ENCODE peak calls at places on chromosomes 3 and 15, in four cellular contexts. M is upper lobe of right lung, D is tibial artery, U is B cell. R is an unnamed sample.

GRCh38 chr3:154886437-154886836 is 193.7 kb upstream of the MME start:
- DNase-seq in M (no peak), D (no peak), U (no peak), R (no peak)

GRCh38 chr3:184227481-184227935 is 1.9 kb upstream of the VWA5B2 start:
- DNase-seq in M (no peak), D (no peak), U (peak), R (no peak)

GRCh38 chr15:62241135-62241770 is 76.2 kb upstream of the C2CD4B start:
- DNase-seq in M (no peak), D (no peak), U (no peak), R (no peak)

GRCh38 chr3:95923496-95924210 is 890.7 kb upstream of the EPHA6 start:
- DNase-seq in M (no peak), D (peak), U (no peak), R (no peak)

GRCh38 chr3:167882057-167882667 is 146.6 kb downstream of the SERPINI1 start:
- DNase-seq in M (no peak), D (no peak), U (peak), R (no peak)

GRCh38 chr3:124935264-124935663 is 713 bp upstream of the MUC13 start:
- DNase-seq in M (no peak), D (no peak), U (no peak), R (no peak)

GRCh38 chr3:133834621-133835417 is 29.2 kb downstream of the SRPRB start:
- DNase-seq in M (peak), D (no peak), U (no peak), R (no peak)

GRCh38 chr15:42581272-42581730 is 5.9 kb downstream of the STARD9 start:
- DNase-seq in M (peak), D (peak), U (peak), R (peak)

GRCh38 chr3:81744366-81744765 is 17.1 kb downstream of the GBE1 start:
- DNase-seq in M (no peak), D (no peak), U (no peak), R (no peak)

GRCh38 chr3:56357266-56357665 is 111.0 kb downstream of the ERC2 start:
- DNase-seq in M (no peak), D (no peak), U (no peak), R (no peak)

GRCh38 chr15:69065981-69066645 is 51.6 kb downstream of the NOX5 start:
- DNase-seq in M (no peak), D (no peak), U (no peak), R (no peak)

GRCh38 chr15:69723404-69724097 is 270.9 kb downstream of the RPLP1 start:
- DNase-seq in M (no peak), D (no peak), U (no peak), R (no peak)

GRCh38 chr3:165507576-165507975 is 311.4 kb upstream of the SLITRK3 start:
- DNase-seq in M (no peak), D (no peak), U (no peak), R (no peak)

GRCh38 chr15:99963976-99964375 is 230.7 kb upstream of the LYSMD4 start:
- DNase-seq in M (no peak), D (no peak), U (peak), R (no peak)

GRCh38 chr15:99963096-99963825 is 230.0 kb upstream of the LYSMD4 start:
- DNase-seq in M (peak), D (no peak), U (peak), R (peak)

GRCh38 chr15:99958426-99959097 is 225.3 kb upstream of the LYSMD4 start:
- DNase-seq in M (no peak), D (no peak), U (no peak), R (no peak)

GRCh38 chr15:99962006-99962561 is 228.8 kb upstream of the LYSMD4 start:
- DNase-seq in M (peak), D (no peak), U (peak), R (peak)

DNA sequence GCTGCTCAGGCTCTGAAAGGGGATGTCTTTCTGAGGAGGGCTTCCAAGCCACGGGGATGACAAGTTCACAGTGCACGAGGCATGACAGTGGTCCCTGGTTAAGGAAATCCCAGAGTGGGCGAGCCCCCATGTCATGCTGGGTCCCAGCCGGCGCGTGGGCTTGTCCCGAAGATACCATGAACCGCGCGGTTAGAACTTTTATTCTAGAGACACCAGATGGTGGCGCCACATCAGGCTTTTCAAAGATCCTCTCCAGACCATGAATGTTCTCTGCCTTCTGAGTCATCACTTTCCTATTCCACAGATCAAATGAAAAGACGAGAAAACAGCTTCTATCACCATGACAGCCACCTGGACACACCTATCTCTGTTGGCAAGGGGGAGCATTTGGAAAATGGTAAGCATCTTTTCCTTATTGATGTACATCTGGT is 227.8 kb upstream of the LYSMD4 start:
- DNase-seq in M (no peak), D (no peak), U (peak), R (peak)
- TF ChIP-seq CTCF in M (peak), D (peak), U (no peak), R (peak)

DNA sequence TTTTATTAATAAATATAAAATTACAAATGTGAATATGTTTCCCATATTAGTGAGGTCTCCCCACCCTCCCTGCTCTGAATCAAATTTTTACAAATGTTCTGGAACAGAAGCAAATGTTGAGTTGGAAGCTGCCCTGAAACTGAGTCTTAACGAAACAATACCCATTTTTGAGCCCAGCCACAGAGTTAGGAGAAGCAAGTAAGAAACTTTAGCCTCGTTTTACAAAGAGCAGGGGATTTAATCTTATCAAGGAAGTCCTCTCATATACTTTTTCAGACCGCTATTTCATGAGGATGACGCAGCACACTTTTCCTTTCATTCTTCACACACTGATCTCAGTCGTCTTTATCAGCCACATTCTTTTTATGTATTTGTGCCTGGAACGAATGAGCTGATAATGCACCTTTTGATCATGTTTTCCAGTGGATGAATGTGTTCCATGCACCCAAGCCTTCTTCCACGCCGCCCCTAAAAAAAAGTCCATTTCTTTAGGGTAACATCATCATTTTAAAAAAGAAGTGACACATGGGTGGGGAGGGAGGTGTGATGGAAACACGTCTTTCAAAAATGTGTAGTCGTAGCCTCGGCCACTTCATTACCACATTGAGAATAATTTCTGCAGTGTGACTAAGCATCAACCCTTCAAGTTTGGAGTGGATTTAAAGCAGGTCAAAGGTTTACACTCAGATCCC is 48.1 kb downstream of the SETMAR start:
- DNase-seq in M (no peak), D (no peak), U (peak), R (no peak)
- TF ChIP-seq CTCF in M (no peak), D (no peak), U (peak), R (peak)

GRCh38 chr3:13528217-13528801 is 20.6 kb upstream of the FBLN2 start:
- DNase-seq in M (no peak), D (no peak), U (no peak), R (peak)
- TF ChIP-seq CTCF in M (no peak), D (no peak), U (no peak), R (peak)

GRCh38 chr15:86183765-86184491 is 104.3 kb downstream of the AGBL1 start:
- DNase-seq in M (no peak), D (no peak), U (no peak), R (no peak)
- TF ChIP-seq CTCF in M (no peak), D (no peak), U (no peak), R (no peak)

GRCh38 chr3:47421741-47422649 is 41.2 kb downstream of the PTPN23 start:
- DNase-seq in M (peak), D (no peak), U (peak), R (peak)
- TF ChIP-seq CTCF in M (peak), D (no peak), U (no peak), R (peak)

GRCh38 chr3:11847607-11848006 is 922 bp upstream of the TAMM41 start:
- DNase-seq in M (no peak), D (no peak), U (no peak), R (no peak)
- TF ChIP-seq CTCF in M (no peak), D (no peak), U (no peak), R (no peak)

R was measured in chondrocyte.